ENCODE peak calls at places on chromosomes 11 and 22, in six cellular contexts. F is fibroblast of lung; U is cardiac muscle cell; T is CD8-positive, alpha-beta T cell; B is H7; K is transverse colon. Q is an unnamed sample.

GRCh38 chr11:2256293-2256913 is 14.0 kb downstream of the ASCL2 start:
- DNase-seq in K (no peak), T (no peak), B (peak; percentile 22), U (no peak), F (no peak), Q (no peak)

GRCh38 chr11:93772123-93772522 is 12.0 kb upstream of the MED17 start:
- DNase-seq in T (no peak), F (no peak), B (no peak), U (no peak), K (no peak), Q (no peak)

GRCh38 chr11:67645521-67646457 is 4.7 kb downstream of the ACY3 start:
- DNase-seq in B (peak; percentile 83), U (no peak), F (no peak), T (no peak), K (no peak), Q (no peak)

GRCh38 chr11:64090811-64091516 is 55.2 kb downstream of the FLRT1 start:
- DNase-seq in B (peak; percentile 63), T (no peak), U (peak; percentile 82), F (peak; percentile 80), K (no peak), Q (peak; percentile 64)

GRCh38 chr22:33014621-33015020 is 43.6 kb downstream of the SYN3 start:
- DNase-seq in U (no peak), K (no peak), B (no peak), T (no peak), F (no peak), Q (no peak)

GRCh38 chr22:25754527-25755202 is 12.7 kb downstream of the MYO18B start:
- DNase-seq in B (no peak), F (peak; percentile 89), U (peak; percentile 85), T (no peak), K (peak; percentile 38), Q (no peak)

GRCh38 chr22:22721681-22722309 is 77.4 kb downstream of the GGTLC2 start:
- DNase-seq in B (no peak), U (peak; percentile 84), K (no peak), F (peak; percentile 84), T (peak; percentile 64), Q (no peak)

GRCh38 chr11:112588252-112588668 is 327.6 kb upstream of the PLET1 start:
- DNase-seq in T (peak; percentile 18), K (peak; percentile 44), F (peak; percentile 87), U (peak; percentile 92), B (peak; percentile 59), Q (peak; percentile 92)

GRCh38 chr11:33178443-33179154 is 17.3 kb upstream of the CSTF3 start:
- DNase-seq in K (no peak), U (no peak), T (no peak), B (no peak), F (no peak), Q (no peak)

GRCh38 chr11:58285483-58286040 is 17.5 kb upstream of the OR10W1 start:
- DNase-seq in F (no peak), U (no peak), B (no peak), K (no peak), T (no peak), Q (no peak)

GRCh38 chr11:12674571-12674935 is 332 bp downstream of the TEAD1 start:
- DNase-seq in F (no peak), B (peak; percentile 91), U (no peak), K (peak; percentile 31), T (no peak), Q (no peak)

GRCh38 chr11:14184548-14184947 is 174.4 kb downstream of the RRAS2 start:
- DNase-seq in F (no peak), T (no peak), U (no peak), B (no peak), K (no peak), Q (no peak)

GRCh38 chr11:117096140-117096972 is 1.9 kb downstream of the SIK3 start:
- DNase-seq in U (no peak), B (peak; percentile 65), T (peak; percentile 68), F (peak; percentile 24), K (peak; percentile 52), Q (peak; percentile 64)

GRCh38 chr11:69559181-69559580 is 77.7 kb downstream of the LINC01488 start:
- DNase-seq in U (no peak), T (no peak), K (no peak), F (no peak), B (no peak), Q (no peak)

GRCh38 chr22:17795661-17796548 is 21.6 kb upstream of the BID start:
- DNase-seq in U (no peak), B (no peak), T (no peak), K (no peak), F (no peak), Q (no peak)

GRCh38 chr11:64095949-64096348 is 60.2 kb downstream of the FLRT1 start:
- DNase-seq in T (no peak), F (no peak), K (no peak), B (no peak), U (no peak), Q (no peak)

GRCh38 chr11:93861808-93862207 is 11.4 kb upstream of the VSTM5 start:
- DNase-seq in T (no peak), B (no peak), F (no peak), U (peak; percentile 13), K (no peak), Q (no peak)

GRCh38 chr11:117519170-117519569 is 191.5 kb downstream of the CEP164 start:
- DNase-seq in F (no peak), T (no peak), B (no peak), U (no peak), K (no peak), Q (peak; percentile 31)

DNA sequence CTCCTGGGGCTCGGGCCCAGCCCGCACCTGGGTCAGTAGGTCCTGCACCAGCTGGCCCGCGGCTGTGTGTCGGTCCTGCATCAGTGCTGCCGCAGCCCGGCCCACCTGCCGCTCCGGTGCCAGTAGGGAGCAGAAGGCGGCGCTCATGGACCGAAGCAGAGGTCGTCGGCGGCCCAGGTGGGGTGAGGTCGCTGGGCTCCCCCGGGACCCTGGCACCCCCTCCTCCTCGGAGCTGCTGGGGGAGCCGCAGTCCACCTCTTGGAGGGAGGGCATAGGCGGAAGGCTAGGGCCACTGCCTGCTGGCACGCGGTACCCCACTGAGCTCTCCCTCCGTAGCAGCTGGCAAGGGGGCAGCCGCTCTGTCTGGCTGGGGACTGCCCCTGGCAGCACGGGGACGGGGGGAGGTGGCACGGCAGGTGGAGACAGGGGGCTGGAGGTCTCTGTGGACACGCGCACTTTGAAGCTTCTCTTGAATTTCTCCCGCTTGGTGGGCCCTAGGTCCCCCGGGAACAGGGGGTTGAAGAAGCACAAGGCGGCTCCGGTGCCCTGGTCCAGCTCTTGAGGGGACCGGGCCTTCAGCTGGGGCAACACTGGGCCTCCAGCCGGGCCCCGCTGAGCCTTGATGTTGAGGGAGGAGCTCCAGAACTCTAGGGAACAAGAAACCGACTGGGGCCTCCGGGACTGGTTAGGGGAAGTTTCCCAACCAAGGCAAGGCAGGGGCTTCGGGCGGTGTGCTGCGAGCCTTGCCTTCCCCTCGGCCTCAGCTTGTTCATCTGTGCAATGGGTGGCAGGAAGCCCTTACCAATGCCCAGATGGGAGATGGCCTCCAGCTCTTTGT is 1.4 kb downstream of the RIN1 start:
- DNase-seq in B (peak; percentile 70), U (peak; percentile 32), F (no peak), K (no peak), T (no peak), Q (no peak)
- H3K27me3 ChIP-seq in B (peaks cover 1% of the 10 kb centered on the region), U (no peaks in the 10 kb centered on the region), F (no peaks in the 10 kb centered on the region), K (no peaks in the 10 kb centered on the region), T (no peaks in the 10 kb centered on the region), Q (peaks cover 5% of the 10 kb centered on the region)

DNA sequence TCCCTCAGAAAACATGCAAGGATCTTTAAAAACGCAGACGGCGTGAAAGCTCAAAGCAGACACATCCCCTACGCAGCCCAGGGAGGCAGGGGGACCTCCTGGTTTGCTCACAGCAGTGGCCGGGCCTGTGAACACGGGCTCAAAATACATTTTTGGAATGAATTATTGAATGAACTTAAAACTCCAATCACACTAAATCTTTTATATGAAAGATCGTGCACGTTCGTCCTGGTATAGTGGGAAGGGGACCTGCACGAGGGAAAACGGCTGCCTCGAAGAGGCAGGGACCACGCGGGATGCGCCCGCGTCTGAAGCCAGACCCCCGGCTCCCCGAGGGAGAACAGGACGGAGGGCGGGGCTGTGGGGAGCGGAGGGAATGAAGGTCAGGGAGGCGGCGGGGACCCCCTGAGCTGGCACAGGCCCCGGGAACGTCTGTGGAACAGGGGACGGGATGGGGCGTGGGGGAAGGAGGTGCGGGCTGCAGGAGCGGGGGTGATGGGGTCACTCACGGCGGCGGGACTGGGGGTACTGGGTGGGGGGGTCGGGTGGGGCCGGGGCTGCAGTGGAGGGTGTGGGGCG is 1.3 kb upstream of the PANX2 start:
- DNase-seq in U (peak; percentile 24), K (no peak), B (peak; percentile 78), F (no peak), T (no peak), Q (no peak)
- H3K27me3 ChIP-seq in U (peaks cover 8% of the 10 kb centered on the region), K (peaks cover 51% of the 10 kb centered on the region), B (peaks cover 19% of the 10 kb centered on the region), F (peaks cover 13% of the 10 kb centered on the region), T (peaks cover 9% of the 10 kb centered on the region), Q (peaks cover 52% of the 10 kb centered on the region)

GRCh38 chr11:75538150-75538942 is 12.6 kb upstream of the GDPD5 start:
- DNase-seq in F (no peak), K (no peak), T (no peak), U (no peak), B (no peak), Q (no peak)

GRCh38 chr11:75537740-75538139 is 12.0 kb upstream of the GDPD5 start:
- DNase-seq in K (no peak), F (no peak), B (no peak), T (no peak), U (no peak), Q (no peak)

GRCh38 chr11:75539459-75540022 is 13.8 kb upstream of the GDPD5 start:
- DNase-seq in B (no peak), F (no peak), K (no peak), T (no peak), U (no peak), Q (no peak)

GRCh38 chr11:75543808-75544207 is 18.1 kb upstream of the GDPD5 start:
- DNase-seq in T (no peak), K (no peak), F (no peak), B (peak; percentile 64), U (no peak), Q (no peak)

DNA sequence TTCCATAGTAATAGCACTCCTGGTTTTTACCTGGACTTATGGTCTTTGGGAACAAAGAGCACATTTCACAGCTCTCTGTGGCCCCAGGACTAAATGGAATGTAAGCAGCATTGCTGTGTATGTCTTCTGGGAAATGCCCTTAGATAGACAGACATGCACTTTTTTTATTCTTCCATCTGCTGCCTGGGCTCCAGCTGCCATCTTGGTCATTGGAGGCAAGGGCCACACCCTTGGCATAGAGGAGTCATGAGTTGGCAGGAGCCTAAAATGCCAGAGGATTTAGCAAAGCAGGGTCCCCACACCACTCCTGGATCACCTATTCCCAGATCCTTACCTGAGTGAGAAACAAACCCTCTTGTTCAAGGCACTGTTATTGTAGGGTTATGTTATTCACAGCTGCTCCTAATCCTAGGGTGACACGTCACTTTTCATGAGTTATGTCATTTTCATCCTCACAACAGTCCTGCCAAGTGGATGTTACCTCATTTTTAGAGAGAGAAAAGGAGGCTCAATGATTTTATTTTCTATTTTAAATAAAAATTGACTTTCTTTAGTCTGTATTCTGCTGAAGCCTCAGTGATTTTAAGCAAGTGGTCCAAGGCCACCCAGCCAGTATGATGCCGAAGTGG is 15.7 kb upstream of the GDPD5 start:
- DNase-seq in K (no peak), B (no peak), T (no peak), U (no peak), F (no peak), Q (no peak)
- H3K27me3 ChIP-seq in K (no peaks in the 10 kb centered on the region), B (peaks cover 1% of the 10 kb centered on the region), T (no peaks in the 10 kb centered on the region), U (no peaks in the 10 kb centered on the region), F (peaks cover 8% of the 10 kb centered on the region), Q (no peaks in the 10 kb centered on the region)

DNA sequence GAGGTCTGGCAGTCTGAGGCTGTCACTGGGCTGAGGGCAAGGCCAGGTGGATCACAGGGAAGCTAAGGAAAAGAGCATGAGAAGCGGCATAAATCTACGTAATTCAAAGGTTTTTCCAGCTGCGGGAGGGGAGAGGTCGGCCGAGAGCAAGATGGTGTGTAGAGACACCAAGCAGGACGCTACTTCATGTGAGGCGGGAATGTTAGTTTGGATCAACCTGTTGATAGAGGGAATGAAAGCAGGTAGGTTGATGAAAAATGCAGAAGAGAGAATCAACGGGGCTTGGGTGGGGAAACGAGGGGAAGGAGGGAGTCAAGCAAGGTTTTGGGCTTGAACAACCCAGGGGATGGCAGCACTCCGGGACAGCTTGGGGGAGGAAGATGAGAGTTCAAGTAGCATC is 2.9 kb downstream of the B3GNT6 start:
- DNase-seq in U (no peak), F (no peak), T (no peak), B (no peak), K (no peak), Q (no peak)
- H3K27me3 ChIP-seq in U (peaks cover 27% of the 10 kb centered on the region), F (peaks cover 30% of the 10 kb centered on the region), T (peaks cover 12% of the 10 kb centered on the region), B (peaks cover 29% of the 10 kb centered on the region), K (peaks cover 28% of the 10 kb centered on the region), Q (peaks cover 35% of the 10 kb centered on the region)

Q was measured in neural progenitor cell.